ENCODE peak calls at places on chromosomes 7 and 10, in four cellular contexts. One of them, this sample, is unnamed.

GRCh38 chr10:47435081-47435480 is 48.8 kb downstream of the ANXA8 start:
- DNase-seq in SW 1271: no peak
- DNase-seq in HuH-7.5: no peak
- DNase-seq in stimulated activated CD4-positive, alpha-beta T cell treated with anti-CD3 and anti-CD28 coated beads, Interleukin-15, amount 100 ng/mL, for 1 hour: no peak
- DNase-seq in this sample: no peak

GRCh38 chr7:73741600-73741999 is 3.0 kb upstream of the ABHD11 start:
- DNase-seq in SW 1271: no peak
- DNase-seq in HuH-7.5: no peak
- DNase-seq in stimulated activated CD4-positive, alpha-beta T cell treated with anti-CD3 and anti-CD28 coated beads, Interleukin-15, amount 100 ng/mL, for 1 hour: no peak
- DNase-seq in this sample: no peak

GRCh38 chr7:115097175-115097671 is 175.3 kb downstream of the MDFIC start:
- DNase-seq in SW 1271: peak
- DNase-seq in HuH-7.5: no peak
- DNase-seq in stimulated activated CD4-positive, alpha-beta T cell treated with anti-CD3 and anti-CD28 coated beads, Interleukin-15, amount 100 ng/mL, for 1 hour: no peak
- DNase-seq in this sample: no peak

GRCh38 chr7:98284335-98285036 is 3.0 kb downstream of the BRI3 start:
- DNase-seq in SW 1271: peak
- DNase-seq in HuH-7.5: no peak
- DNase-seq in stimulated activated CD4-positive, alpha-beta T cell treated with anti-CD3 and anti-CD28 coated beads, Interleukin-15, amount 100 ng/mL, for 1 hour: no peak
- DNase-seq in this sample: peak

GRCh38 chr7:75914169-75914654 is 743 bp upstream of the POR start:
- DNase-seq in SW 1271: peak
- DNase-seq in HuH-7.5: no peak
- DNase-seq in stimulated activated CD4-positive, alpha-beta T cell treated with anti-CD3 and anti-CD28 coated beads, Interleukin-15, amount 100 ng/mL, for 1 hour: no peak
- DNase-seq in this sample: peak

GRCh38 chr10:100653957-100654834 is 91.2 kb upstream of the PAX2 start:
- DNase-seq in SW 1271: no peak
- DNase-seq in HuH-7.5: no peak
- DNase-seq in stimulated activated CD4-positive, alpha-beta T cell treated with anti-CD3 and anti-CD28 coated beads, Interleukin-15, amount 100 ng/mL, for 1 hour: no peak
- DNase-seq in this sample: no peak

GRCh38 chr7:44277851-44278250 is 47.5 kb downstream of the CAMK2B start:
- DNase-seq in SW 1271: no peak
- DNase-seq in HuH-7.5: no peak
- DNase-seq in stimulated activated CD4-positive, alpha-beta T cell treated with anti-CD3 and anti-CD28 coated beads, Interleukin-15, amount 100 ng/mL, for 1 hour: no peak
- DNase-seq in this sample: no peak

GRCh38 chr7:151063212-151063561 is 3.8 kb downstream of the SLC4A2 start:
- DNase-seq in SW 1271: no peak
- DNase-seq in HuH-7.5: peak
- DNase-seq in stimulated activated CD4-positive, alpha-beta T cell treated with anti-CD3 and anti-CD28 coated beads, Interleukin-15, amount 100 ng/mL, for 1 hour: no peak
- DNase-seq in this sample: no peak

GRCh38 chr7:4882742-4883351 is 669 bp downstream of the RADIL start:
- DNase-seq in SW 1271: no peak
- DNase-seq in HuH-7.5: no peak
- DNase-seq in stimulated activated CD4-positive, alpha-beta T cell treated with anti-CD3 and anti-CD28 coated beads, Interleukin-15, amount 100 ng/mL, for 1 hour: no peak
- DNase-seq in this sample: no peak

GRCh38 chr7:79741684-79742083 is 288.2 kb upstream of the MAGI2 start:
- DNase-seq in SW 1271: no peak
- DNase-seq in HuH-7.5: no peak
- DNase-seq in stimulated activated CD4-positive, alpha-beta T cell treated with anti-CD3 and anti-CD28 coated beads, Interleukin-15, amount 100 ng/mL, for 1 hour: no peak
- DNase-seq in this sample: no peak

GRCh38 chr10:22610595-22610994 is 103.8 kb downstream of the PIP4K2A start:
- DNase-seq in SW 1271: no peak
- DNase-seq in HuH-7.5: no peak
- DNase-seq in stimulated activated CD4-positive, alpha-beta T cell treated with anti-CD3 and anti-CD28 coated beads, Interleukin-15, amount 100 ng/mL, for 1 hour: no peak
- DNase-seq in this sample: no peak

GRCh38 chr7:87541648-87542047 is 59.0 kb downstream of the ABCB1 start:
- DNase-seq in SW 1271: no peak
- DNase-seq in HuH-7.5: no peak
- DNase-seq in stimulated activated CD4-positive, alpha-beta T cell treated with anti-CD3 and anti-CD28 coated beads, Interleukin-15, amount 100 ng/mL, for 1 hour: no peak
- DNase-seq in this sample: no peak

This sample was measured in breast epithelium.